ENCODE peak calls at places on chromosomes 11 and 22, in nine cellular contexts. B, W, U, J, T, N, K, X and A are unnamed samples.

GRCh38 chr22:35523167-35523928 is 17.3 kb upstream of the RASD2 start:
- DNase-seq in U (no peak), X (no peak), J (peak), W (no peak), T (no peak), B (no peak), N (no peak), K (no peak), A (no peak)

GRCh38 chr22:37843746-37844089 is 416 bp downstream of the ANKRD54 start:
- DNase-seq in T (no peak), U (no peak), W (no peak), B (no peak), X (no peak), N (peak), K (peak), J (no peak), A (no peak)

GRCh38 chr11:18012314-18012905 is 437 bp downstream of the SERGEF start:
- DNase-seq in N (peak), W (no peak), K (no peak), J (peak), T (peak), X (peak), U (peak), B (no peak), A (no peak)

GRCh38 chr22:26763633-26764295 is 106.4 kb downstream of the MIAT start:
- DNase-seq in K (no peak), B (no peak), T (peak), J (peak), U (peak), N (no peak), W (no peak), X (no peak), A (no peak)

GRCh38 chr11:119339581-119340334 is 925 bp downstream of the C1QTNF5 start:
- DNase-seq in T (no peak), U (peak), X (no peak), W (no peak), J (peak), N (peak), K (peak), B (no peak), A (peak)

GRCh38 chr11:107157146-107157808 is 139.0 kb upstream of the GUCY1A2 start:
- DNase-seq in X (no peak), J (no peak), K (no peak), U (no peak), T (no peak), B (no peak), W (no peak), N (no peak), A (no peak)

GRCh38 chr11:78909386-78909785 is 334.7 kb upstream of the NARS2 start:
- DNase-seq in B (no peak), T (no peak), N (no peak), W (no peak), U (no peak), J (no peak), K (no peak), X (no peak), A (no peak)

GRCh38 chr22:37331034-37331428 is 48.7 kb downstream of the CYTH4 start:
- DNase-seq in X (no peak), N (no peak), T (no peak), J (peak), U (peak), W (no peak), K (no peak), B (no peak), A (no peak)

GRCh38 chr11:79173615-79174014 is 267.2 kb downstream of the TENM4 start:
- DNase-seq in N (no peak), U (peak), K (no peak), B (no peak), T (no peak), J (peak), X (no peak), W (no peak), A (no peak)

GRCh38 chr11:124717786-124718634 is 21.7 kb upstream of the NRGN start:
- DNase-seq in X (no peak), N (peak), B (no peak), K (no peak), J (no peak), U (peak), W (no peak), T (no peak), A (no peak)

GRCh38 chr22:28936200-28936599 is 52.8 kb downstream of the ZNRF3 start:
- DNase-seq in T (no peak), J (no peak), K (no peak), W (no peak), X (no peak), B (no peak), U (no peak), N (no peak), A (no peak)

GRCh38 chr22:44583076-44583760 is 85.2 kb upstream of the RTL6 start:
- DNase-seq in X (peak), T (peak), W (no peak), U (peak), B (no peak), K (no peak), J (no peak), N (no peak), A (peak)

GRCh38 chr11:90468923-90469322 is 246.1 kb upstream of the CHORDC1 start:
- DNase-seq in K (no peak), T (no peak), N (no peak), X (no peak), W (no peak), J (no peak), U (peak), B (no peak), A (no peak)

GRCh38 chr11:86247608-86248007 is 3.1 kb downstream of the EED start:
- DNase-seq in X (no peak), W (no peak), N (no peak), J (no peak), K (no peak), T (no peak), U (no peak), B (no peak), A (no peak)

GRCh38 chr11:10906521-10906920 is 48.7 kb upstream of the ZBED5 start:
- DNase-seq in U (peak), J (peak), W (no peak), K (no peak), X (no peak), T (no peak), N (no peak), B (no peak), A (no peak)

GRCh38 chr11:86274503-86274902 is 27.5 kb upstream of the HIKESHI start:
- DNase-seq in W (no peak), K (no peak), T (no peak), B (no peak), J (no peak), N (no peak), X (no peak), U (no peak), A (no peak)

GRCh38 chr11:105783216-105783615 is 173.3 kb downstream of the GRIA4 start:
- DNase-seq in T (no peak), B (no peak), J (no peak), U (no peak), X (no peak), W (no peak), K (no peak), N (no peak), A (no peak)

GRCh38 chr11:103624708-103625623 is 411.5 kb upstream of the DDI1 start:
- DNase-seq in J (peak), X (no peak), B (peak), K (no peak), U (peak), T (peak), W (no peak), N (no peak), A (no peak)

GRCh38 chr11:100562102-100562501 is 125.0 kb upstream of the ARHGAP42 start:
- DNase-seq in U (peak), X (no peak), N (no peak), J (peak), B (peak), K (no peak), W (no peak), T (no peak), A (no peak)

GRCh38 chr11:59207988-59208432 is 4.7 kb downstream of the MPEG1 start:
- DNase-seq in X (no peak), W (no peak), N (no peak), U (peak), T (peak), K (no peak), J (peak), B (no peak), A (no peak)

GRCh38 chr22:44259366-44260215 is 53.2 kb downstream of the SHISAL1 start:
- DNase-seq in J (no peak), W (no peak), T (no peak), K (no peak), B (no peak), U (no peak), N (no peak), X (no peak), A (peak)

GRCh38 chr11:13384837-13385417 is 78.1 kb downstream of the BTBD10 start:
- DNase-seq in W (peak), B (peak), T (peak), J (peak), X (no peak), K (no peak), N (no peak), U (peak), A (no peak)

GRCh38 chr11:14451825-14452224 is 47.8 kb downstream of the COPB1 start:
- DNase-seq in K (no peak), X (no peak), N (no peak), B (no peak), J (no peak), W (no peak), T (no peak), U (no peak), A (no peak)

GRCh38 chr11:122202161-122202950 is 86.3 kb upstream of the BLID start:
- DNase-seq in T (no peak), B (peak), J (peak), K (no peak), N (peak), U (peak), W (peak), X (no peak), A (no peak)

GRCh38 chr11:33532257-33532656 is 168.4 kb downstream of the C11orf91 start:
- DNase-seq in U (no peak), K (no peak), W (no peak), B (no peak), X (no peak), T (no peak), J (no peak), N (no peak), A (no peak)

GRCh38 chr11:61035086-61035835 is 63.8 kb downstream of the CD6 start:
- DNase-seq in T (no peak), U (no peak), J (no peak), N (no peak), W (no peak), K (no peak), X (no peak), B (no peak), A (no peak)

GRCh38 chr11:90218606-90219005 is 4.2 kb downstream of the CHORDC1 start:
- DNase-seq in T (no peak), K (no peak), W (no peak), X (no peak), N (peak), J (no peak), U (no peak), B (no peak), A (no peak)

GRCh38 chr11:2150206-2150847 is 10.7 kb downstream of the INS start:
- DNase-seq in U (peak), X (no peak), B (peak), J (peak), K (no peak), N (no peak), T (peak), W (peak), A (no peak)

GRCh38 chr11:122769126-122769780 is 69.0 kb upstream of the CRTAM start:
- DNase-seq in U (peak), N (no peak), B (no peak), X (no peak), W (no peak), J (no peak), T (no peak), K (no peak), A (no peak)

GRCh38 chr11:90204832-90205646 is 17.8 kb downstream of the CHORDC1 start:
- DNase-seq in X (no peak), J (peak), T (peak), W (peak), B (peak), K (no peak), N (no peak), U (peak), A (no peak)

DNA sequence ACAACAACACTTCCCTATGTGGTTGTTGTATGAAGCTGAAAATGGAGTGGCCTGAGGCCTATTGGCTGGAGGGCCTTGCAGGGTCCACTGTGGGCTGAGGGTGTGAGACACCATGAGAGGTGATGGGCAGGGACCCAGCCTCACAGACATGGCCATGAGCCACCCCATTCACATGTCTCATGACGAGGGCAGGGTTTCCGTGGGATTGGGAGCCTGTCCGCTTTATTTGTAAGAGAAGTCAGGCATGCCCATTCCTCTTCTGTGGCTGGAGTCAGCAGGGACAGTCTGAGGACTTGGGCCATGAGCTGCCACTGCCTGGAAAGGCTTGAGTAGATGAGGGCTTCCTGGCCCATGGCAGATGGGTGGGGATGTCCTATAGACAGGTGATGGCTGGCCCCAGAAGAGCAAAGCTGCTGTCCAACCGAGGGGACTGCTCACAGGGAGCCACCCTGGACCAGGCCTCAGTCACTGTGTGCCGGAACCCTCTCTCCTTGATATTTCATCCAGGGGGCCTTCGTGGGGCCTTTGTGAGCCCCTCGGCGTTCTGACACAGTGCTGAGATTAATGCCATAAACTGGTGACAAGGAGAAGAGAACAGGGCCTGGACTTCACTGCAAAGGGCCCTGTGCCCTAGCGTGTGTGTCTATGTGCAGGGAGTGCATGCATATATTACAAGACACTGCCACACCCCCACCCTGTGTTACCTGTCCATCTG is 971.9 kb downstream of the BRD1 start:
- DNase-seq in X (no peak), N (no peak), W (no peak), K (no peak), U (no peak), B (no peak), J (no peak), T (no peak), A (no peak)
- TF ChIP-seq CTCF in X (no peak), N (no peak), W (no peak), K (no peak), U (no peak), B (no peak), J (no peak), T (no peak), A (no peak)

DNA sequence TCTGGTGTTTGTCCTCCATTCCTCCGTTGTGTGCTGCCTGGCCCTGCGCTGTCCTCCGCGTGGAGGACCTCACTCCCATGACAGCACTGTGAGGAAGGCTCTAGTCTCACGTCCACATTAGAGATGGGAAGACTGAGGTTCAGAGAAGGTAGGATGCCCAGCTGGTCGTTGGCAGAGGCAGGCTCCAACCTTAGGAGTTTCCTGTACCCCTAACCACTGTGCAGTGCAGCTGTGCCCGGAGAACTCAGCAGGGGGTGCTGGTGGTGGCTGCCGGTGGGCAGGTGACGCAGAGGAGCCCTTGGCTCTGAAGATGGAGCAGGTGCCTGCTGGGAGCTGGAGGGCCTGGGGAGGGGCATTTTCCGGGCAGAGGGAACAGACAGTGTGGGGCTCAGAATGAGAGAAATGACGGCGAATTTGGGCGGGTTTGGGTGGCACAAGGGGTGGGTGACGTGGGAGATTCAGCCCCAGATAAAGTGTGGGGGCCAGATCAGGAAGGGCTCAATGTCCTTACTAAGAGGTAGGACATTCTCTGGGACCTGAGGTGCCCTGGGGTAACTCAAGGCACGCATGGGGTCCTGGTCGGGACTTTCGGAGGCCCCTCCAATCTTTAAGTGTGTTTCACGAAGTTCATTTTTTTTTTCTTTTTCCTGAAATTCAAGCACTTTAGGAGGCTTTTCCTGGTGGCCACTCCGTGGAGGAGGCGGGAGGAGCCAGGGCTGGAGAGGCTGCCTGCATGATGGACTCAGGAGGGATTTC is 535.0 kb downstream of the TBC1D22A start:
- DNase-seq in N (no peak), K (no peak), W (no peak), B (no peak), X (no peak), U (no peak), T (no peak), J (no peak), A (peak)
- TF ChIP-seq CTCF in N (no peak), K (no peak), W (no peak), B (no peak), X (no peak), U (no peak), T (no peak), J (no peak), A (no peak)

GRCh38 chr11:81197396-81197795 is 1536.3 kb downstream of the FAM181B start:
- DNase-seq in B (no peak), W (no peak), N (no peak), U (no peak), J (no peak), K (no peak), X (no peak), T (no peak), A (no peak)
- TF ChIP-seq CTCF in B (no peak), W (no peak), N (no peak), U (no peak), J (no peak), K (no peak), X (no peak), T (no peak), A (no peak)

GRCh38 chr11:19808076-19808911 is 95.7 kb downstream of the NAV2 start:
- DNase-seq in W (no peak), T (no peak), N (no peak), X (no peak), U (no peak), K (no peak), B (no peak), J (no peak), A (no peak)
- TF ChIP-seq CTCF in W (peak), T (peak), N (peak), X (no peak), U (peak), K (no peak), B (peak), J (peak), A (peak)

GRCh38 chr11:117903505-117904382 is 25.5 kb downstream of the TMPRSS13 start:
- DNase-seq in N (no peak), W (no peak), K (no peak), X (no peak), U (no peak), T (no peak), B (no peak), J (no peak), A (no peak)
- TF ChIP-seq CTCF in N (no peak), W (no peak), K (no peak), X (no peak), U (no peak), T (no peak), B (no peak), J (no peak), A (no peak)